ENCODE peak calls at places on chromosomes 3 and 15, in eight cellular contexts. One of them, this sample, is unnamed.

GRCh38 chr3:114712728-114713492 is 419.1 kb downstream of the TIGIT start:
- DNase-seq in stimulated activated CD8-positive, alpha-beta memory T cell treated with anti-CD3 and anti-CD28 coated beads, Interleukin-2, amount 100 ng/mL, for 1 hour: no peak
- DNase-seq in sciatic nerve: no peak
- DNase-seq in pancreas: no peak
- DNase-seq in gastrocnemius medialis: no peak
- DNase-seq in activated CD4-positive, alpha-beta T cell treated with anti-CD3 and anti-CD28 coated beads, Interleukin-2, amount 50 U/mL, for 4 hours: no peak
- DNase-seq in CD14-positive monocyte: no peak
- DNase-seq in KG1: no peak
- DNase-seq in this sample: no peak

GRCh38 chr3:24497942-24498341 is 3.3 kb upstream of the THRB start:
- DNase-seq in sciatic nerve: no peak
- DNase-seq in CD14-positive monocyte: no peak
- DNase-seq in stimulated activated CD8-positive, alpha-beta memory T cell treated with anti-CD3 and anti-CD28 coated beads, Interleukin-2, amount 100 ng/mL, for 1 hour: no peak
- DNase-seq in gastrocnemius medialis: no peak
- DNase-seq in activated CD4-positive, alpha-beta T cell treated with anti-CD3 and anti-CD28 coated beads, Interleukin-2, amount 50 U/mL, for 4 hours: no peak
- DNase-seq in pancreas: no peak
- DNase-seq in KG1: no peak
- DNase-seq in this sample: no peak

GRCh38 chr15:40894689-40895308 is 549 bp downstream of the VPS18 start:
- DNase-seq in pancreas: peak
- DNase-seq in activated CD4-positive, alpha-beta T cell treated with anti-CD3 and anti-CD28 coated beads, Interleukin-2, amount 50 U/mL, for 4 hours: peak
- DNase-seq in gastrocnemius medialis: peak
- DNase-seq in KG1: peak
- DNase-seq in stimulated activated CD8-positive, alpha-beta memory T cell treated with anti-CD3 and anti-CD28 coated beads, Interleukin-2, amount 100 ng/mL, for 1 hour: no peak
- DNase-seq in sciatic nerve: no peak
- DNase-seq in CD14-positive monocyte: no peak
- DNase-seq in this sample: peak

GRCh38 chr15:66515901-66516322 is 10.8 kb downstream of the ZWILCH start:
- DNase-seq in gastrocnemius medialis: no peak
- DNase-seq in activated CD4-positive, alpha-beta T cell treated with anti-CD3 and anti-CD28 coated beads, Interleukin-2, amount 50 U/mL, for 4 hours: no peak
- DNase-seq in stimulated activated CD8-positive, alpha-beta memory T cell treated with anti-CD3 and anti-CD28 coated beads, Interleukin-2, amount 100 ng/mL, for 1 hour: no peak
- DNase-seq in CD14-positive monocyte: no peak
- DNase-seq in pancreas: no peak
- DNase-seq in KG1: no peak
- DNase-seq in sciatic nerve: no peak
- DNase-seq in this sample: no peak

GRCh38 chr15:78315686-78316085 is 16.3 kb upstream of the SKIC8 start:
- DNase-seq in stimulated activated CD8-positive, alpha-beta memory T cell treated with anti-CD3 and anti-CD28 coated beads, Interleukin-2, amount 100 ng/mL, for 1 hour: no peak
- DNase-seq in activated CD4-positive, alpha-beta T cell treated with anti-CD3 and anti-CD28 coated beads, Interleukin-2, amount 50 U/mL, for 4 hours: no peak
- DNase-seq in sciatic nerve: peak
- DNase-seq in gastrocnemius medialis: no peak
- DNase-seq in pancreas: peak
- DNase-seq in KG1: no peak
- DNase-seq in CD14-positive monocyte: no peak
- DNase-seq in this sample: no peak

GRCh38 chr15:58737298-58737697 is 12.2 kb downstream of the ADAM10 start:
- DNase-seq in pancreas: no peak
- DNase-seq in stimulated activated CD8-positive, alpha-beta memory T cell treated with anti-CD3 and anti-CD28 coated beads, Interleukin-2, amount 100 ng/mL, for 1 hour: no peak
- DNase-seq in KG1: no peak
- DNase-seq in activated CD4-positive, alpha-beta T cell treated with anti-CD3 and anti-CD28 coated beads, Interleukin-2, amount 50 U/mL, for 4 hours: no peak
- DNase-seq in CD14-positive monocyte: no peak
- DNase-seq in sciatic nerve: no peak
- DNase-seq in gastrocnemius medialis: no peak
- DNase-seq in this sample: no peak

GRCh38 chr3:32018723-32019564 is 37.4 kb downstream of the ZNF860 start:
- DNase-seq in sciatic nerve: no peak
- DNase-seq in KG1: no peak
- DNase-seq in stimulated activated CD8-positive, alpha-beta memory T cell treated with anti-CD3 and anti-CD28 coated beads, Interleukin-2, amount 100 ng/mL, for 1 hour: no peak
- DNase-seq in gastrocnemius medialis: no peak
- DNase-seq in activated CD4-positive, alpha-beta T cell treated with anti-CD3 and anti-CD28 coated beads, Interleukin-2, amount 50 U/mL, for 4 hours: no peak
- DNase-seq in pancreas: no peak
- DNase-seq in CD14-positive monocyte: no peak
- DNase-seq in this sample: no peak

GRCh38 chr3:69250014-69250413 is 127.6 kb upstream of the LMOD3 start:
- DNase-seq in pancreas: no peak
- DNase-seq in stimulated activated CD8-positive, alpha-beta memory T cell treated with anti-CD3 and anti-CD28 coated beads, Interleukin-2, amount 100 ng/mL, for 1 hour: no peak
- DNase-seq in sciatic nerve: no peak
- DNase-seq in activated CD4-positive, alpha-beta T cell treated with anti-CD3 and anti-CD28 coated beads, Interleukin-2, amount 50 U/mL, for 4 hours: peak
- DNase-seq in KG1: no peak
- DNase-seq in gastrocnemius medialis: no peak
- DNase-seq in CD14-positive monocyte: no peak
- DNase-seq in this sample: peak

GRCh38 chr3:158738653-158739052 is 6.4 kb upstream of the RARRES1 start:
- DNase-seq in stimulated activated CD8-positive, alpha-beta memory T cell treated with anti-CD3 and anti-CD28 coated beads, Interleukin-2, amount 100 ng/mL, for 1 hour: no peak
- DNase-seq in sciatic nerve: no peak
- DNase-seq in gastrocnemius medialis: no peak
- DNase-seq in KG1: no peak
- DNase-seq in activated CD4-positive, alpha-beta T cell treated with anti-CD3 and anti-CD28 coated beads, Interleukin-2, amount 50 U/mL, for 4 hours: no peak
- DNase-seq in CD14-positive monocyte: no peak
- DNase-seq in pancreas: no peak
- DNase-seq in this sample: no peak

GRCh38 chr3:183477801-183478456 is 49.5 kb upstream of the MCF2L2 start:
- DNase-seq in stimulated activated CD8-positive, alpha-beta memory T cell treated with anti-CD3 and anti-CD28 coated beads, Interleukin-2, amount 100 ng/mL, for 1 hour: no peak
- DNase-seq in sciatic nerve: no peak
- DNase-seq in activated CD4-positive, alpha-beta T cell treated with anti-CD3 and anti-CD28 coated beads, Interleukin-2, amount 50 U/mL, for 4 hours: no peak
- DNase-seq in pancreas: no peak
- DNase-seq in gastrocnemius medialis: no peak
- DNase-seq in KG1: no peak
- DNase-seq in CD14-positive monocyte: no peak
- DNase-seq in this sample: no peak

GRCh38 chr15:85430406-85431204 is 50.2 kb downstream of the AKAP13 start:
- DNase-seq in stimulated activated CD8-positive, alpha-beta memory T cell treated with anti-CD3 and anti-CD28 coated beads, Interleukin-2, amount 100 ng/mL, for 1 hour: no peak
- DNase-seq in sciatic nerve: no peak
- DNase-seq in KG1: no peak
- DNase-seq in activated CD4-positive, alpha-beta T cell treated with anti-CD3 and anti-CD28 coated beads, Interleukin-2, amount 50 U/mL, for 4 hours: no peak
- DNase-seq in gastrocnemius medialis: no peak
- DNase-seq in pancreas: no peak
- DNase-seq in CD14-positive monocyte: no peak
- DNase-seq in this sample: no peak

GRCh38 chr3:11832964-11833621 is 13.6 kb downstream of the TAMM41 start:
- DNase-seq in CD14-positive monocyte: no peak
- DNase-seq in gastrocnemius medialis: no peak
- DNase-seq in stimulated activated CD8-positive, alpha-beta memory T cell treated with anti-CD3 and anti-CD28 coated beads, Interleukin-2, amount 100 ng/mL, for 1 hour: no peak
- DNase-seq in sciatic nerve: no peak
- DNase-seq in pancreas: no peak
- DNase-seq in KG1: no peak
- DNase-seq in activated CD4-positive, alpha-beta T cell treated with anti-CD3 and anti-CD28 coated beads, Interleukin-2, amount 50 U/mL, for 4 hours: no peak
- DNase-seq in this sample: no peak

GRCh38 chr15:70281811-70282307 is 184.1 kb upstream of the TLE3 start:
- DNase-seq in stimulated activated CD8-positive, alpha-beta memory T cell treated with anti-CD3 and anti-CD28 coated beads, Interleukin-2, amount 100 ng/mL, for 1 hour: no peak
- DNase-seq in CD14-positive monocyte: peak
- DNase-seq in KG1: no peak
- DNase-seq in sciatic nerve: no peak
- DNase-seq in pancreas: no peak
- DNase-seq in gastrocnemius medialis: no peak
- DNase-seq in activated CD4-positive, alpha-beta T cell treated with anti-CD3 and anti-CD28 coated beads, Interleukin-2, amount 50 U/mL, for 4 hours: no peak
- DNase-seq in this sample: no peak

GRCh38 chr3:52893723-52894122 is 3.6 kb downstream of the STIMATE start:
- DNase-seq in activated CD4-positive, alpha-beta T cell treated with anti-CD3 and anti-CD28 coated beads, Interleukin-2, amount 50 U/mL, for 4 hours: no peak
- DNase-seq in stimulated activated CD8-positive, alpha-beta memory T cell treated with anti-CD3 and anti-CD28 coated beads, Interleukin-2, amount 100 ng/mL, for 1 hour: no peak
- DNase-seq in CD14-positive monocyte: no peak
- DNase-seq in pancreas: no peak
- DNase-seq in KG1: no peak
- DNase-seq in sciatic nerve: no peak
- DNase-seq in gastrocnemius medialis: peak
- DNase-seq in this sample: no peak

GRCh38 chr15:100032358-100033080 is 299.3 kb upstream of the LYSMD4 start:
- DNase-seq in stimulated activated CD8-positive, alpha-beta memory T cell treated with anti-CD3 and anti-CD28 coated beads, Interleukin-2, amount 100 ng/mL, for 1 hour: no peak
- DNase-seq in pancreas: no peak
- DNase-seq in sciatic nerve: no peak
- DNase-seq in gastrocnemius medialis: no peak
- DNase-seq in CD14-positive monocyte: no peak
- DNase-seq in activated CD4-positive, alpha-beta T cell treated with anti-CD3 and anti-CD28 coated beads, Interleukin-2, amount 50 U/mL, for 4 hours: no peak
- DNase-seq in KG1: no peak
- DNase-seq in this sample: no peak

GRCh38 chr3:34298668-34299067 is 500.2 kb downstream of the PDCD6IP start:
- DNase-seq in CD14-positive monocyte: no peak
- DNase-seq in KG1: no peak
- DNase-seq in gastrocnemius medialis: no peak
- DNase-seq in activated CD4-positive, alpha-beta T cell treated with anti-CD3 and anti-CD28 coated beads, Interleukin-2, amount 50 U/mL, for 4 hours: no peak
- DNase-seq in pancreas: no peak
- DNase-seq in stimulated activated CD8-positive, alpha-beta memory T cell treated with anti-CD3 and anti-CD28 coated beads, Interleukin-2, amount 100 ng/mL, for 1 hour: no peak
- DNase-seq in sciatic nerve: no peak
- DNase-seq in this sample: no peak

GRCh38 chr15:55784284-55784683 is 41.3 kb upstream of the PRTG start:
- DNase-seq in gastrocnemius medialis: no peak
- DNase-seq in CD14-positive monocyte: no peak
- DNase-seq in activated CD4-positive, alpha-beta T cell treated with anti-CD3 and anti-CD28 coated beads, Interleukin-2, amount 50 U/mL, for 4 hours: no peak
- DNase-seq in pancreas: no peak
- DNase-seq in stimulated activated CD8-positive, alpha-beta memory T cell treated with anti-CD3 and anti-CD28 coated beads, Interleukin-2, amount 100 ng/mL, for 1 hour: no peak
- DNase-seq in KG1: no peak
- DNase-seq in sciatic nerve: no peak
- DNase-seq in this sample: no peak

GRCh38 chr3:129013491-129013891 is 12.4 kb downstream of the EFCC1 start:
- DNase-seq in activated CD4-positive, alpha-beta T cell treated with anti-CD3 and anti-CD28 coated beads, Interleukin-2, amount 50 U/mL, for 4 hours: no peak
- DNase-seq in gastrocnemius medialis: no peak
- DNase-seq in CD14-positive monocyte: no peak
- DNase-seq in pancreas: peak
- DNase-seq in sciatic nerve: no peak
- DNase-seq in KG1: no peak
- DNase-seq in stimulated activated CD8-positive, alpha-beta memory T cell treated with anti-CD3 and anti-CD28 coated beads, Interleukin-2, amount 100 ng/mL, for 1 hour: no peak
- DNase-seq in this sample: no peak

GRCh38 chr3:39383913-39384664 is 919 bp downstream of the SLC25A38 start:
- DNase-seq in pancreas: peak
- DNase-seq in sciatic nerve: peak
- DNase-seq in stimulated activated CD8-positive, alpha-beta memory T cell treated with anti-CD3 and anti-CD28 coated beads, Interleukin-2, amount 100 ng/mL, for 1 hour: peak
- DNase-seq in activated CD4-positive, alpha-beta T cell treated with anti-CD3 and anti-CD28 coated beads, Interleukin-2, amount 50 U/mL, for 4 hours: peak
- DNase-seq in CD14-positive monocyte: peak
- DNase-seq in KG1: no peak
- DNase-seq in gastrocnemius medialis: peak
- DNase-seq in this sample: peak

GRCh38 chr3:190862209-190863118 is at the start of gene GMNC:
- DNase-seq in activated CD4-positive, alpha-beta T cell treated with anti-CD3 and anti-CD28 coated beads, Interleukin-2, amount 50 U/mL, for 4 hours: no peak
- DNase-seq in sciatic nerve: peak
- DNase-seq in CD14-positive monocyte: peak
- DNase-seq in pancreas: peak
- DNase-seq in stimulated activated CD8-positive, alpha-beta memory T cell treated with anti-CD3 and anti-CD28 coated beads, Interleukin-2, amount 100 ng/mL, for 1 hour: no peak
- DNase-seq in gastrocnemius medialis: peak
- DNase-seq in KG1: no peak
- DNase-seq in this sample: no peak

GRCh38 chr3:176692172-176692923 is 504.9 kb downstream of the TBL1XR1 start:
- DNase-seq in activated CD4-positive, alpha-beta T cell treated with anti-CD3 and anti-CD28 coated beads, Interleukin-2, amount 50 U/mL, for 4 hours: no peak
- DNase-seq in CD14-positive monocyte: no peak
- DNase-seq in stimulated activated CD8-positive, alpha-beta memory T cell treated with anti-CD3 and anti-CD28 coated beads, Interleukin-2, amount 100 ng/mL, for 1 hour: no peak
- DNase-seq in sciatic nerve: no peak
- DNase-seq in KG1: no peak
- DNase-seq in gastrocnemius medialis: no peak
- DNase-seq in pancreas: no peak
- DNase-seq in this sample: no peak

GRCh38 chr3:124834723-124835718 is 52.1 kb downstream of the ITGB5 start:
- DNase-seq in gastrocnemius medialis: peak
- DNase-seq in CD14-positive monocyte: no peak
- DNase-seq in activated CD4-positive, alpha-beta T cell treated with anti-CD3 and anti-CD28 coated beads, Interleukin-2, amount 50 U/mL, for 4 hours: peak
- DNase-seq in KG1: peak
- DNase-seq in pancreas: no peak
- DNase-seq in stimulated activated CD8-positive, alpha-beta memory T cell treated with anti-CD3 and anti-CD28 coated beads, Interleukin-2, amount 100 ng/mL, for 1 hour: peak
- DNase-seq in sciatic nerve: no peak
- DNase-seq in this sample: peak

GRCh38 chr3:111895079-111895478 is 36.0 kb downstream of the PHLDB2 start:
- DNase-seq in sciatic nerve: no peak
- DNase-seq in pancreas: no peak
- DNase-seq in CD14-positive monocyte: no peak
- DNase-seq in activated CD4-positive, alpha-beta T cell treated with anti-CD3 and anti-CD28 coated beads, Interleukin-2, amount 50 U/mL, for 4 hours: no peak
- DNase-seq in KG1: no peak
- DNase-seq in stimulated activated CD8-positive, alpha-beta memory T cell treated with anti-CD3 and anti-CD28 coated beads, Interleukin-2, amount 100 ng/mL, for 1 hour: no peak
- DNase-seq in gastrocnemius medialis: no peak
- DNase-seq in this sample: no peak

GRCh38 chr15:51377038-51377761 is 35.7 kb downstream of the GLDN start:
- DNase-seq in gastrocnemius medialis: no peak
- DNase-seq in pancreas: no peak
- DNase-seq in KG1: no peak
- DNase-seq in CD14-positive monocyte: no peak
- DNase-seq in sciatic nerve: no peak
- DNase-seq in activated CD4-positive, alpha-beta T cell treated with anti-CD3 and anti-CD28 coated beads, Interleukin-2, amount 50 U/mL, for 4 hours: no peak
- DNase-seq in stimulated activated CD8-positive, alpha-beta memory T cell treated with anti-CD3 and anti-CD28 coated beads, Interleukin-2, amount 100 ng/mL, for 1 hour: no peak
- DNase-seq in this sample: no peak

GRCh38 chr15:71885390-71885789 is 75.0 kb downstream of the NR2E3 start:
- DNase-seq in sciatic nerve: no peak
- DNase-seq in activated CD4-positive, alpha-beta T cell treated with anti-CD3 and anti-CD28 coated beads, Interleukin-2, amount 50 U/mL, for 4 hours: no peak
- DNase-seq in gastrocnemius medialis: no peak
- DNase-seq in pancreas: no peak
- DNase-seq in stimulated activated CD8-positive, alpha-beta memory T cell treated with anti-CD3 and anti-CD28 coated beads, Interleukin-2, amount 100 ng/mL, for 1 hour: no peak
- DNase-seq in CD14-positive monocyte: no peak
- DNase-seq in KG1: no peak
- DNase-seq in this sample: no peak

GRCh38 chr3:79886204-79886603 is 118.4 kb upstream of the ROBO1 start:
- DNase-seq in pancreas: no peak
- DNase-seq in sciatic nerve: no peak
- DNase-seq in gastrocnemius medialis: no peak
- DNase-seq in CD14-positive monocyte: no peak
- DNase-seq in activated CD4-positive, alpha-beta T cell treated with anti-CD3 and anti-CD28 coated beads, Interleukin-2, amount 50 U/mL, for 4 hours: no peak
- DNase-seq in stimulated activated CD8-positive, alpha-beta memory T cell treated with anti-CD3 and anti-CD28 coated beads, Interleukin-2, amount 100 ng/mL, for 1 hour: no peak
- DNase-seq in KG1: no peak
- DNase-seq in this sample: no peak

GRCh38 chr3:136385457-136385856 is 135.3 kb downstream of the PCCB start:
- DNase-seq in pancreas: no peak
- DNase-seq in activated CD4-positive, alpha-beta T cell treated with anti-CD3 and anti-CD28 coated beads, Interleukin-2, amount 50 U/mL, for 4 hours: no peak
- DNase-seq in gastrocnemius medialis: no peak
- DNase-seq in sciatic nerve: no peak
- DNase-seq in CD14-positive monocyte: no peak
- DNase-seq in stimulated activated CD8-positive, alpha-beta memory T cell treated with anti-CD3 and anti-CD28 coated beads, Interleukin-2, amount 100 ng/mL, for 1 hour: no peak
- DNase-seq in KG1: no peak
- DNase-seq in this sample: peak

GRCh38 chr3:160291909-160292299 is 66.7 kb downstream of the C3orf80 start:
- DNase-seq in pancreas: no peak
- DNase-seq in activated CD4-positive, alpha-beta T cell treated with anti-CD3 and anti-CD28 coated beads, Interleukin-2, amount 50 U/mL, for 4 hours: no peak
- DNase-seq in gastrocnemius medialis: no peak
- DNase-seq in stimulated activated CD8-positive, alpha-beta memory T cell treated with anti-CD3 and anti-CD28 coated beads, Interleukin-2, amount 100 ng/mL, for 1 hour: no peak
- DNase-seq in KG1: no peak
- DNase-seq in CD14-positive monocyte: no peak
- DNase-seq in sciatic nerve: no peak
- DNase-seq in this sample: no peak

GRCh38 chr3:119990888-119991287 is 103.4 kb downstream of the GSK3B start:
- DNase-seq in activated CD4-positive, alpha-beta T cell treated with anti-CD3 and anti-CD28 coated beads, Interleukin-2, amount 50 U/mL, for 4 hours: no peak
- DNase-seq in pancreas: no peak
- DNase-seq in CD14-positive monocyte: no peak
- DNase-seq in KG1: no peak
- DNase-seq in sciatic nerve: no peak
- DNase-seq in stimulated activated CD8-positive, alpha-beta memory T cell treated with anti-CD3 and anti-CD28 coated beads, Interleukin-2, amount 100 ng/mL, for 1 hour: no peak
- DNase-seq in gastrocnemius medialis: no peak
- DNase-seq in this sample: no peak